ENCODE peak calls at places on chromosome 21, in nine cellular contexts. G is MM.1S, F is fibroblast of lung, E is glutamatergic neuron, S is OCI-LY7, C is suprapubic skin, T is transverse colon, W is lower lobe of right lung, V is left lung. U is an unnamed sample.

GRCh38 chr21:26939532-26940181 is 27.2 kb downstream of the ADAMTS5 start:
- DNase-seq in V (no peak), S (no peak), W (no peak), C (no peak), E (peak), F (peak), T (no peak), G (no peak), U (no peak)

GRCh38 chr21:20257052-20257451 is 741.2 kb upstream of the NCAM2 start:
- DNase-seq in T (no peak), E (no peak), W (no peak), G (no peak), S (no peak), C (no peak), V (no peak), F (no peak), U (no peak)

GRCh38 chr21:32319012-32319411 is 20.4 kb downstream of the MRAP start:
- DNase-seq in V (no peak), C (no peak), T (no peak), G (no peak), F (no peak), W (no peak), E (no peak), S (no peak), U (no peak)

GRCh38 chr21:25837545-25838263 is 102.9 kb downstream of the GABPA start:
- DNase-seq in S (no peak), F (peak), W (no peak), E (no peak), V (no peak), G (no peak), C (no peak), T (no peak), U (no peak)

GRCh38 chr21:34846601-34847112 is 177.9 kb downstream of the CLIC6 start:
- DNase-seq in C (no peak), V (no peak), S (no peak), G (no peak), W (no peak), T (peak), F (peak), E (no peak), U (no peak)

GRCh38 chr21:21712761-21713558 is 714.8 kb downstream of the NCAM2 start:
- DNase-seq in S (no peak), W (no peak), C (no peak), V (no peak), G (no peak), E (no peak), T (no peak), F (peak), U (no peak)

GRCh38 chr21:18370292-18370691 is 33.3 kb downstream of the TMPRSS15 start:
- DNase-seq in S (peak), F (no peak), V (no peak), T (no peak), C (no peak), E (no peak), G (no peak), W (no peak), U (no peak)

GRCh38 chr21:19767546-19767945 is 1230.7 kb upstream of the NCAM2 start:
- DNase-seq in G (no peak), C (no peak), W (no peak), E (no peak), V (no peak), F (no peak), S (no peak), T (no peak), U (no peak)

GRCh38 chr21:26961704-26962103 is 5.2 kb downstream of the ADAMTS5 start:
- DNase-seq in C (no peak), T (no peak), G (no peak), V (no peak), F (no peak), E (peak), S (no peak), W (no peak), U (no peak)

GRCh38 chr21:25974937-25975336 is 195.6 kb downstream of the APP start:
- DNase-seq in F (no peak), S (no peak), W (no peak), G (no peak), T (no peak), V (no peak), C (no peak), E (no peak), U (no peak)

GRCh38 chr21:17819878-17820232 is 699 bp upstream of the C21orf91 start:
- DNase-seq in W (no peak), C (no peak), T (no peak), E (peak), S (peak), V (no peak), G (peak), F (no peak), U (no peak)

GRCh38 chr21:43767980-43768867 is 7.9 kb downstream of the CSTB start:
- DNase-seq in S (no peak), T (peak), V (peak), F (peak), W (peak), C (peak), G (no peak), E (no peak), U (no peak)

GRCh38 chr21:26934383-26934782 is 32.5 kb downstream of the ADAMTS5 start:
- DNase-seq in T (no peak), W (no peak), C (no peak), F (no peak), S (no peak), V (no peak), E (peak), G (no peak), U (no peak)

DNA sequence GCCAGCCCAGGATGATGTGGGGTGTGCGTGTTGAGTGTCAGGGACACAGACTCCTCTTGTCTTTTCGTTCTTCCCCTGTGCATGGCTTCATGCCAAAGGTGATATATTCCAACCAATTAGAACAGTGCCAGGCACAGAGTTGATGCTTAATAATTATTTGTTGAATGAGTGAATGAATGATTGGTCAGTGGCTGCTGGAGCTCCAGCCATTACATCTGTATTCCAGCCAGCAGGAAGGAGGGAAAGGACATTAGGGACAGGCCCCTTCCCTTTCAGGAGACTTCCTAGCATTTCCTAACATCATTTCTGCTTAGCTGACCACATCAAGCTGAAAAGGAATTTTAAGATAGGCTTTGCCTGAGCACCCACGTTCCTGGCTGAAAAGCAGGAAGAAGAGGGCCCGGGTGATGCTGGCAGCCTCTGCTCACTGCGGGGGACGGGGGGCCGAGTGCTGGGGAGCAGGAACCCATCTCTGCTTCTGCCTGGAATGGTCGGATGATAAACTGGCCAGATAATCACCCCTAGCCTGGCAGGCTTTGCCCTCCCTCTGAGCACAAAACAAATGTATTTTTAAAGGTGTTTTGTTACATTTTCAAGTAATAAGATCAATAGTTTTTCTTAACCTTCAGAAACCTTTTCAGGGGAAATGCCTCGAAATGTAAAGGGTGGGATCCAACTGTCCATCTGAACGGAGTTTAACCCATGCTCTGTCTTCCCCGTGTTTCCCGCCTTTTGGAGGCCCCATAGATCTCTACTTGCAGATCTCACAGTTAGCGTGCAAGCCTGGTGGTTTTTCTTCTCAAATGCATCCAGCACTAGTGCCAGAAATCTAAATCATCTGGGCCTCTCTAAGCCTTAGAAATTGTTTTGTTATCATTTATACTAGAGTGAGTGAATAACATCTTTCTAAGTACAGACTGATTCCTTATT is 39.0 kb downstream of the SLC37A1 start:
- DNase-seq in C (peak), W (peak), T (peak), G (no peak), S (no peak), E (no peak), V (peak), F (no peak), U (no peak)
- TF ChIP-seq CTCF in C (no peak), W (no peak), T (no peak), G (no peak), S (no peak), E (no peak), V (no peak), F (no peak), U (no peak)

GRCh38 chr21:41564871-41565281 is 56.9 kb upstream of the TMPRSS2 start:
- DNase-seq in E (no peak), G (peak), F (no peak), T (peak), S (no peak), V (no peak), C (no peak), W (no peak), U (no peak)

GRCh38 chr21:41559658-41560599 is 52.0 kb upstream of the TMPRSS2 start:
- DNase-seq in G (no peak), V (no peak), S (no peak), C (no peak), T (no peak), E (no peak), W (no peak), F (no peak), U (no peak)

GRCh38 chr21:41560701-41561158 is 52.8 kb upstream of the TMPRSS2 start:
- DNase-seq in E (no peak), W (no peak), F (no peak), C (no peak), V (no peak), T (peak), S (no peak), G (no peak), U (no peak)

GRCh38 chr21:41561701-41562100 is 53.7 kb upstream of the TMPRSS2 start:
- DNase-seq in E (no peak), C (no peak), T (no peak), S (no peak), F (no peak), W (no peak), V (no peak), G (no peak), U (no peak)

GRCh38 chr21:41562101-41563000 is 54.4 kb upstream of the TMPRSS2 start:
- DNase-seq in V (peak), G (peak), E (no peak), W (peak), T (peak), S (no peak), F (no peak), C (no peak), U (no peak)
- TF ChIP-seq CTCF in V (no peak), G (no peak), E (no peak), W (no peak), T (no peak), S (no peak), F (no peak), C (no peak), U (no peak)

GRCh38 chr21:33551664-33552063 is 8.8 kb downstream of the SON start:
- DNase-seq in S (no peak), W (no peak), T (no peak), F (no peak), E (no peak), C (no peak), G (no peak), V (no peak), U (no peak)
- TF ChIP-seq CTCF in S (no peak), W (no peak), T (no peak), F (no peak), E (no peak), C (no peak), G (no peak), V (no peak), U (no peak)

GRCh38 chr21:31264574-31264973 is 79.5 kb downstream of the TIAM1 start:
- DNase-seq in G (no peak), S (no peak), C (no peak), V (no peak), F (no peak), W (no peak), E (no peak), T (no peak), U (no peak)
- TF ChIP-seq CTCF in G (no peak), S (no peak), C (no peak), V (no peak), F (peak), W (no peak), E (no peak), T (no peak), U (no peak)

GRCh38 chr21:28336299-28336698 is 656.4 kb downstream of the LTN1 start:
- DNase-seq in S (peak), T (no peak), F (peak), C (no peak), G (peak), E (no peak), W (no peak), V (no peak), U (no peak)
- TF ChIP-seq CTCF in S (peak), T (peak), F (peak), C (peak), G (peak), E (no peak), W (peak), V (peak), U (no peak)

GRCh38 chr21:16082038-16082816 is 352.4 kb downstream of the USP25 start:
- DNase-seq in E (no peak), W (no peak), C (no peak), T (no peak), F (peak), G (peak), S (peak), V (no peak), U (no peak)
- TF ChIP-seq CTCF in E (peak), W (peak), C (peak), T (peak), F (peak), G (peak), S (peak), V (peak), U (peak)

DNA sequence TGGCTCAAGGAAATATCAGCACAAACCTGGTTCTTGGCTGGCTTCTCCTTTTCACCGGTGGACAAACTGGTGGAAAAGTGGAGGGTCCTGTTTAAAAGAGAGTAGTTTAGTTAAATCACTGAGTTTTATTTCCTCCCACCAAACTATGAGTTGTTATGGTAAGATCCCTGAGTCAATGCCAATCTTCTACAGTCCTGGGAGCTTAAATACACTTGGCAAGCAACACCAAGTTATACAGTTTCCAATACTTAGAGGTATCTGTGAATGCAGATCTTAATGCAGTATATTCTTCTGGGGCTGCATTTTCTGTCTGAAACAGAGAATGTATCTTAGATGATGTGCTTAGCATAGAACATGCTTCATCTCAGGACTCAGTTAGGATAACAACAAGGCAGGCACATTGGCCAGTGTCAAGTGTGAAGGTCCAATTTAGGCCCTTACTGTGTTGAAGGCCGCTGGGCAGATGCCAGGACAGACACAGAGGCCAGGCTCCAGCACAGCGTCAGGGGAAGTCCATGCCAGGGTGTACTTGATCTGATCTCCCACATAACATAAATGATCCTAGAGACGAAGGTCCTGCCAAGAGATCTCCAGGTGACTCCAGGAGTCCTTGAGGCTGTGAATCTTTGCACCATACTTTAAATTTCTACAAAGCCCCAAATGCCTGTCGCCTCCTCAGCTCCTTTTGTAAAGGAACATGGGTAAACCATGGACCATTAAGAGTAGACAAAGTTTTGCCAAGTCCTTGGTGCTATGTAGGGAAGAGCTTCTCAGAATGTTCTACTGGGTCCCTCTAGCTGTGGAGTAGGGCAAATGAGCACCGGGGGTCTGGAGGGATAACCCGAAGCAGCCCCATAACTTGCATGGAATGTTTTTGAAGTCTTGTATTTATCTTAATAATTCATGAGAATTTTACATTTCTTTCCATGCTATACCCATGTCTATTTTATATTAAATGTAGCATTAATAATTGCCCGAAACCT is 76.8 kb downstream of the KCNJ15 start:
- DNase-seq in T (no peak), W (no peak), G (no peak), E (no peak), V (no peak), F (peak), S (no peak), C (no peak), U (no peak)
- TF ChIP-seq CTCF in T (no peak), W (peak), G (peak), E (no peak), V (no peak), F (peak), S (no peak), C (no peak), U (no peak)

DNA sequence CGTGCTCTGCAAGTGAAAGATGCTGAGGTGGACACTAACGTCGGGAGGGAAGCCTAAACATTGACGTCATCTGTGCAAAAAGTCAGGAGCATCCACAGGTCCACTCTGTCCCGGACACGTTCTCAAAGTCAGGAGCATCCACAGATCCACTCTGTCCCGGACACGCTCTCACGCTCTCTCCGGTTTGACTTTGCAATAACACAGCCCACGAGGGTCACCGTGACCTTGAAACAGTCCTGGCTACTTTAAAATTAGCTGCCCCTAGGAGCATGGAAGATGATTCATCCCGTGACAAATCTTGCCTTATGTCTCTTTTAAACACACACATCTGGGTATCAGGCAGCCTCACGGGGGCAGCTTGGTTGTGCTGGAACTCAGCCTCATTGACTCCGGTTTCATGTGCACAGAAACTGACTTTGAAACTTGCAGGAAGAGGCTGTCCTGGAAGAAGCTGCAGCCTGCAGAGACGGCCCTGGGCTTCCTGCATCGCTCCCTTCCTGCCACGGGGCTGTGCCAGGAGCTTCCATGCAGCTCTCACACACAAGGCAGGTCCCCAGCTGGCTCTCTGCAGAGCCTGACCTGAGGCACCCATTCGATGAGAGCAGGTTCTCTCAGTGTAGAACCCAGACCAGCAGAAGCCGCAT is 18.1 kb upstream of the COL18A1 start:
- DNase-seq in F (peak), T (no peak), V (peak), W (peak), E (peak), S (no peak), G (no peak), C (peak), U (peak)
- TF ChIP-seq CTCF in F (peak), T (no peak), V (no peak), W (no peak), E (no peak), S (no peak), G (no peak), C (no peak), U (no peak)

GRCh38 chr21:45098867-45099266 is 24.5 kb downstream of the ADARB1 start:
- DNase-seq in F (no peak), S (peak), T (no peak), W (no peak), G (peak), V (no peak), E (no peak), C (no peak), U (no peak)
- TF ChIP-seq CTCF in F (peak), S (peak), T (no peak), W (peak), G (peak), V (peak), E (no peak), C (no peak), U (no peak)